ENCODE peak calls at places on chromosome 5, in seven cellular contexts. M is activated T-cell treated with anti-CD3 and anti-CD28 coated beads, Interleukin-2, amount 50 U/mL, for 72 hours; A is C1 segment of cervical spinal cord; T is aorta; O is activated CD4-positive, alpha-beta T cell treated with anti-CD3 and anti-CD28 coated beads for 48 hours; D is cardiac muscle cell; J is KBM-7. V is an unnamed sample.

GRCh38 chr5:168899264-168899663 is 320.1 kb upstream of the PANK3 start:
- DNase-seq in M (no peak), T (no peak), A (no peak), D (no peak), J (no peak), O (no peak), V (no peak)

GRCh38 chr5:142717582-142718215 is 31.8 kb upstream of the FGF1 start:
- DNase-seq in J (peak), M (no peak), O (peak), A (peak), T (no peak), D (peak), V (no peak)

GRCh38 chr5:75471193-75471592 is 40.2 kb downstream of the CERT1 start:
- DNase-seq in J (no peak), T (no peak), M (no peak), A (no peak), O (no peak), D (no peak), V (no peak)

GRCh38 chr5:35876454-35876853 is 19.8 kb downstream of the IL7R start:
- DNase-seq in O (no peak), T (no peak), A (no peak), D (no peak), M (no peak), J (peak), V (no peak)

GRCh38 chr5:180817847-180818246 is 15.2 kb upstream of the MGAT1 start:
- DNase-seq in O (peak), M (no peak), A (no peak), D (no peak), T (no peak), J (no peak), V (no peak)

GRCh38 chr5:115333164-115333563 is 36.7 kb upstream of the CCDC112 start:
- DNase-seq in A (no peak), D (peak), M (peak), T (no peak), O (peak), J (peak), V (peak)

GRCh38 chr5:55232194-55232984 is 1.0 kb downstream of the CCNO start:
- DNase-seq in J (peak), O (peak), M (peak), D (peak), A (no peak), T (peak), V (no peak)

GRCh38 chr5:139569276-139569955 is 8.3 kb downstream of the UBE2D2 start:
- DNase-seq in O (no peak), J (no peak), M (no peak), A (no peak), T (no peak), D (no peak), V (no peak)

GRCh38 chr5:38465045-38465444 is 91.4 kb downstream of the LIFR start:
- DNase-seq in M (no peak), A (no peak), J (no peak), D (no peak), T (no peak), O (no peak), V (peak)

GRCh38 chr5:153756540-153756939 is 266.1 kb downstream of the GRIA1 start:
- DNase-seq in O (no peak), D (no peak), T (no peak), A (no peak), M (no peak), J (peak), V (no peak)

GRCh38 chr5:63262191-63262981 is 683.8 kb downstream of the LRRC70 start:
- DNase-seq in D (peak), O (no peak), A (no peak), T (no peak), J (no peak), M (no peak), V (no peak)

GRCh38 chr5:927172-928015 is 34.7 kb downstream of the TRIP13 start:
- DNase-seq in T (no peak), J (no peak), O (no peak), D (no peak), M (no peak), A (no peak), V (no peak)

GRCh38 chr5:168679515-168679920 is 100.3 kb upstream of the PANK3 start:
- DNase-seq in D (peak), O (peak), J (peak), A (no peak), M (peak), T (peak), V (peak)

GRCh38 chr5:131720714-131721113 is 76.1 kb downstream of the FNIP1 start:
- DNase-seq in O (no peak), J (no peak), A (no peak), M (no peak), D (peak), T (no peak), V (peak)

GRCh38 chr5:67009028-67009427 is 187.6 kb downstream of the CD180 start:
- DNase-seq in J (no peak), A (no peak), T (no peak), O (no peak), M (no peak), D (no peak), V (no peak)

GRCh38 chr5:152514827-152515397 is 109.8 kb upstream of the NMUR2 start:
- DNase-seq in T (no peak), D (peak), J (peak), A (no peak), M (no peak), O (no peak), V (no peak)

GRCh38 chr5:127944125-127944524 is 139.4 kb upstream of the SLC12A2 start:
- DNase-seq in J (no peak), M (no peak), T (no peak), D (no peak), A (no peak), O (no peak), V (no peak)

GRCh38 chr5:120228262-120229031 is 235.7 kb upstream of the PRR16 start:
- DNase-seq in A (no peak), T (no peak), J (no peak), D (no peak), O (no peak), M (no peak), V (no peak)

GRCh38 chr5:14771972-14772371 is 99.6 kb downstream of the ANKH start:
- DNase-seq in M (no peak), J (no peak), O (no peak), D (no peak), T (no peak), A (no peak), V (no peak)

GRCh38 chr5:135087950-135088349 is 53.9 kb upstream of the PITX1 start:
- DNase-seq in O (no peak), T (no peak), D (no peak), A (no peak), M (no peak), J (no peak), V (no peak)

GRCh38 chr5:151686673-151687378 is at the start of gene SPARC:
- DNase-seq in T (peak), M (peak), O (peak), A (peak), J (peak), D (peak), V (no peak)

GRCh38 chr5:146088098-146088497 is 17.3 kb downstream of the PLAC8L1 start:
- DNase-seq in D (no peak), A (no peak), T (no peak), J (no peak), M (no peak), O (no peak), V (no peak)

GRCh38 chr5:74342948-74343682 is 297.4 kb downstream of the ENC1 start:
- DNase-seq in A (no peak), J (no peak), M (no peak), O (no peak), D (peak), T (no peak), V (no peak)

GRCh38 chr5:72434781-72435437 is 72.3 kb downstream of the ZNF366 start:
- DNase-seq in D (peak), J (no peak), T (no peak), A (no peak), O (no peak), M (no peak), V (no peak)

GRCh38 chr5:152052470-152052869 is 127.8 kb upstream of the GLRA1 start:
- DNase-seq in D (no peak), T (no peak), O (no peak), M (no peak), A (no peak), J (no peak), V (no peak)

GRCh38 chr5:63686938-63687337 is 275.3 kb downstream of the HTR1A start:
- DNase-seq in J (no peak), O (no peak), T (no peak), M (no peak), A (no peak), D (no peak), V (no peak)

GRCh38 chr5:124949862-124950261 is 203.4 kb upstream of the ZNF608 start:
- DNase-seq in J (no peak), O (no peak), A (no peak), T (no peak), M (no peak), D (no peak), V (no peak)

GRCh38 chr5:109299557-109299956 is 110.2 kb downstream of the PJA2 start:
- DNase-seq in D (no peak), A (no peak), O (no peak), T (no peak), J (no peak), M (no peak), V (peak)

GRCh38 chr5:79297661-79298060 is 61.7 kb downstream of the JMY start:
- DNase-seq in M (no peak), A (no peak), O (no peak), T (no peak), J (peak), D (peak), V (peak)

GRCh38 chr5:1192971-1193590 is 8.3 kb upstream of the SLC6A19 start:
- DNase-seq in T (no peak), J (no peak), A (no peak), O (no peak), M (no peak), D (no peak), V (no peak)

GRCh38 chr5:102958481-102959011 is 161.4 kb downstream of the GIN1 start:
- DNase-seq in M (no peak), J (no peak), O (no peak), D (peak), T (no peak), A (no peak), V (no peak)

GRCh38 chr5:30600892-30601291 is 592.6 kb upstream of the CDH6 start:
- DNase-seq in A (no peak), M (no peak), J (no peak), O (no peak), D (no peak), T (no peak), V (no peak)

GRCh38 chr5:63255609-63256008 is 677.0 kb downstream of the LRRC70 start:
- DNase-seq in M (no peak), T (no peak), D (no peak), A (no peak), O (no peak), J (no peak), V (no peak)

GRCh38 chr5:1207555-1207954 is 6.2 kb downstream of the SLC6A19 start:
- DNase-seq in D (no peak), O (no peak), T (no peak), M (no peak), A (no peak), J (no peak), V (no peak)

GRCh38 chr5:14156611-14157493 is 13.7 kb downstream of the TRIO start:
- DNase-seq in M (no peak), J (peak), T (no peak), O (no peak), D (peak), A (no peak), V (peak)

GRCh38 chr5:17096975-17097695 is 120.3 kb upstream of the BASP1 start:
- DNase-seq in M (no peak), D (no peak), O (no peak), J (no peak), A (no peak), T (no peak), V (peak)

V was measured in NCI-H2107.